ENCODE peak calls at places on chromosomes 6 and 20, in eight cellular contexts. K is sigmoid colon, C is tibial artery, N is GM13977, D is heart left ventricle, U is brain microvascular endothelial cell, R is A549, V is endothelial cell. W is an unnamed sample.

GRCh38 chr20:34639755-34640222 is 37.1 kb downstream of the PIGU start:
- DNase-seq in C (no peak), D (no peak), U (no peak), R (no peak), V (no peak), N (no peak), K (no peak), W (no peak)

GRCh38 chr20:25237610-25238318 is 10.1 kb upstream of the PYGB start:
- DNase-seq in D (no peak), V (no peak), K (peak), R (peak), N (no peak), U (peak), C (peak), W (no peak)

GRCh38 chr6:37134622-37135191 is 35.2 kb upstream of the PIM1 start:
- DNase-seq in D (no peak), K (peak), U (peak), V (no peak), N (no peak), C (peak), R (peak), W (no peak)

GRCh38 chr20:14510341-14510740 is 172.9 kb upstream of the FLRT3 start:
- DNase-seq in R (no peak), K (no peak), N (no peak), D (no peak), C (no peak), V (no peak), U (no peak), W (no peak)

GRCh38 chr6:42704251-42704936 is 18.0 kb downstream of the PRPH2 start:
- DNase-seq in K (peak), D (peak), V (no peak), U (peak), N (no peak), R (no peak), C (no peak), W (no peak)

GRCh38 chr6:25035451-25036435 is 100.0 kb upstream of the RIPOR2 start:
- DNase-seq in N (no peak), R (no peak), U (no peak), K (no peak), D (no peak), V (no peak), C (no peak), W (no peak)

GRCh38 chr6:139288496-139289040 is 3.2 kb downstream of the TXLNB start:
- DNase-seq in U (no peak), C (no peak), V (no peak), R (no peak), K (no peak), N (no peak), D (peak), W (no peak)

GRCh38 chr20:24955045-24955444 is 6.0 kb downstream of the CST7 start:
- DNase-seq in D (no peak), C (no peak), R (no peak), U (no peak), N (peak), V (no peak), K (peak), W (peak)

GRCh38 chr6:144581807-144582537 is 296.8 kb downstream of the UTRN start:
- DNase-seq in U (peak), V (peak), D (no peak), C (no peak), K (no peak), N (peak), R (peak), W (no peak)

GRCh38 chr6:168145747-168146596 is 67.0 kb upstream of the FRMD1 start:
- DNase-seq in N (no peak), K (peak), V (no peak), C (no peak), U (no peak), R (no peak), D (peak), W (no peak)

GRCh38 chr20:49935746-49936152 is 448 bp upstream of the RNF114 start:
- DNase-seq in N (no peak), V (no peak), R (no peak), K (no peak), D (no peak), C (no peak), U (no peak), W (no peak)

GRCh38 chr20:49941456-49941855 is 5.3 kb downstream of the RNF114 start:
- DNase-seq in R (no peak), D (no peak), N (no peak), U (no peak), V (no peak), C (no peak), K (peak), W (no peak)

GRCh38 chr20:49938173-49939163 is 2.3 kb downstream of the RNF114 start:
- DNase-seq in K (peak), V (no peak), U (peak), D (peak), C (peak), R (no peak), N (no peak), W (no peak)

GRCh38 chr20:49937023-49937929 is 1.1 kb downstream of the RNF114 start:
- DNase-seq in V (no peak), K (peak), R (no peak), N (no peak), D (no peak), U (no peak), C (no peak), W (peak)

GRCh38 chr20:49936153-49937022 is at the start of gene RNF114:
- DNase-seq in V (peak), D (peak), N (peak), C (peak), R (peak), U (peak), K (peak), W (peak)
- TF ChIP-seq CTCF in V (no peak), D (no peak), N (no peak), C (no peak), R (no peak), U (no peak), K (no peak), W (no peak)

DNA sequence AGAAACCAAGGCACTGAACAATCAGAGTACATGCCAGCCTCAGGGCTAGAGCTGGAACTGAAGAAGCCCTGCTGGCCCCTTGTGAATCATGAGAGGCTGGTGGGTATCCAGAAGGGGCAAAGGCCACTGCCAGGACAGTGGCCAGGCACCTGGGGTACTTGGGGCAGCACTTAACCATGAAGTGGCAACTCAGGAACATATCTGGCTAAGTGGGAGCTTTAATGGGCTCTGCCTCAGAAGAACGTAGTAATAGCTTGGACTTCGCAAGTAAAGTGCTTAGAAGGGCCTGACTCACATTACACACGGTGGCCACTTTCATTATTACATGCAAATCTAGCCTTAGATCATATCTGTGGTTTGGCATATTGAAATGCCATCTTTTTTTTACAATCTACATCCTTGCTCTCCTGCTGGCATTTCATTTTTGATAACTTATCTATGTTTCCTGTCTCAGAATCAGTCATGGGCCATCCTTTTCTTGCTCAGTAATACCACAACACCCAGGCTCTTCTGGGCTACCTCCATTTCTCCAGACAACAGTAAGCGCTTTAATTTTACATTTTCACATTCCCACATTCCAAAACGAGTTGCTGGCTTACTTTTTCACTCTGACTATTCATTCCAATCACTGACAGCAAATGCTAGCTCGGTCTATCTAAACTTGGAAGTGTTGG is 21.6 kb downstream of the NAPB start:
- DNase-seq in U (peak), V (no peak), R (peak), C (no peak), N (no peak), D (no peak), K (no peak), W (no peak)
- TF ChIP-seq CTCF in U (no peak), V (peak), R (no peak), C (no peak), N (no peak), D (no peak), K (no peak), W (no peak)

GRCh38 chr6:153062516-153062915 is 60.0 kb upstream of the MTRF1L start:
- DNase-seq in D (no peak), K (no peak), U (no peak), C (no peak), N (no peak), V (no peak), R (no peak), W (no peak)

GRCh38 chr6:153059311-153059710 is 56.8 kb upstream of the MTRF1L start:
- DNase-seq in U (no peak), K (no peak), C (no peak), R (no peak), D (no peak), V (no peak), N (no peak), W (no peak)

GRCh38 chr6:153058291-153058690 is 55.8 kb upstream of the MTRF1L start:
- DNase-seq in C (no peak), K (no peak), D (no peak), U (no peak), N (no peak), R (no peak), V (no peak), W (no peak)

GRCh38 chr6:153058909-153059308 is 56.4 kb upstream of the MTRF1L start:
- DNase-seq in C (no peak), R (no peak), D (no peak), U (no peak), K (no peak), N (no peak), V (no peak), W (no peak)

GRCh38 chr6:153059757-153060156 is 57.2 kb upstream of the MTRF1L start:
- DNase-seq in N (no peak), R (peak), C (no peak), V (no peak), U (no peak), D (no peak), K (no peak), W (no peak)
- TF ChIP-seq CTCF in N (peak), R (peak), C (no peak), V (no peak), U (peak), D (no peak), K (no peak), W (no peak)

GRCh38 chr6:45991189-45991588 is 24.5 kb downstream of the CLIC5 start:
- DNase-seq in U (no peak), R (no peak), D (no peak), K (no peak), C (no peak), N (no peak), V (no peak), W (no peak)
- TF ChIP-seq CTCF in U (peak), R (no peak), D (no peak), K (no peak), C (no peak), N (no peak), V (peak), W (no peak)

GRCh38 chr20:19074828-19075516 is 137.5 kb upstream of the SLC24A3 start:
- DNase-seq in V (no peak), D (peak), K (no peak), N (peak), R (no peak), U (no peak), C (no peak), W (peak)

GRCh38 chr20:19071902-19072498 is 140.4 kb upstream of the SLC24A3 start:
- DNase-seq in V (no peak), N (no peak), R (no peak), K (no peak), C (no peak), D (no peak), U (no peak), W (no peak)

GRCh38 chr20:19071442-19071717 is 141.1 kb upstream of the SLC24A3 start:
- DNase-seq in C (no peak), D (no peak), U (no peak), R (no peak), V (no peak), N (peak), K (no peak), W (no peak)

GRCh38 chr20:19072988-19073387 is 139.5 kb upstream of the SLC24A3 start:
- DNase-seq in D (no peak), R (no peak), U (no peak), K (no peak), V (no peak), C (no peak), N (no peak), W (no peak)

DNA sequence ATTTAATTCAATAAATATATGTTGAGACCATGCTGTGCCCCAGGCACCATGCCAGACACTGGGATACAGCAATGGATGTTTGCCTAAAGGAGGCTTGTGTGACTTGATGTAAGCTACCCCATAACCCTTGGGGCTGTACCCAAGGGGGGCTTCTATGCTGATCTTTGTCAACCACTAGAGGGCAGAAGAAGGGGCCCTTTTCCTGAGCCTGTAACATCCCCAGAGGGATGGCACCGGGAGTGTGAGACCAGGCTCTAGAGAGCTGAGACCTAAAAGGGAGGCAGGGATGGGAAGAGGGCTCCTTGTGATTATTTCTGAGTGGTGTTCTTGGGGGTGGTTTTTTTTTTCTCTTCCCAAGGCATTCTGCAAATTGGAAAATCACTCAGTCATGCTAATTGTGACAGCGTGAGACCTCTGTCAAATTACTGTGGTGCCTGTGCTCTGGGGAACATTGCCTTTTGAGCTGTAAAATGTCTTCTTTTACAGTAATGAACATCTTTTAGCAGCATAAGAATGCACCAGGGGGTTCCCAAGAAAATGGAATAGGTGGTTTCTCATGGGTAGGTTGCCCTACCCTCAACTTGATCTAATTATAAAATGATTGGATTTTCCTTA is 138.8 kb upstream of the SLC24A3 start:
- DNase-seq in D (no peak), N (no peak), U (no peak), R (no peak), V (no peak), C (no peak), K (no peak), W (no peak)
- TF ChIP-seq CTCF in D (no peak), N (peak), U (no peak), R (peak), V (peak), C (no peak), K (no peak), W (peak)

GRCh38 chr20:38215789-38216182 is 44.7 kb downstream of the KIAA1755 start:
- DNase-seq in V (no peak), D (no peak), C (no peak), U (no peak), K (no peak), R (no peak), N (no peak), W (no peak)

GRCh38 chr20:38214256-38214870 is 46.2 kb downstream of the KIAA1755 start:
- DNase-seq in C (no peak), K (peak), R (no peak), V (no peak), D (no peak), U (peak), N (no peak), W (no peak)

GRCh38 chr20:38216201-38216600 is 44.3 kb downstream of the KIAA1755 start:
- DNase-seq in C (no peak), U (no peak), R (no peak), N (no peak), K (peak), V (no peak), D (no peak), W (no peak)

GRCh38 chr20:38213607-38213940 is 47.0 kb downstream of the KIAA1755 start:
- DNase-seq in K (no peak), D (no peak), V (no peak), C (no peak), R (no peak), N (no peak), U (peak), W (no peak)

DNA sequence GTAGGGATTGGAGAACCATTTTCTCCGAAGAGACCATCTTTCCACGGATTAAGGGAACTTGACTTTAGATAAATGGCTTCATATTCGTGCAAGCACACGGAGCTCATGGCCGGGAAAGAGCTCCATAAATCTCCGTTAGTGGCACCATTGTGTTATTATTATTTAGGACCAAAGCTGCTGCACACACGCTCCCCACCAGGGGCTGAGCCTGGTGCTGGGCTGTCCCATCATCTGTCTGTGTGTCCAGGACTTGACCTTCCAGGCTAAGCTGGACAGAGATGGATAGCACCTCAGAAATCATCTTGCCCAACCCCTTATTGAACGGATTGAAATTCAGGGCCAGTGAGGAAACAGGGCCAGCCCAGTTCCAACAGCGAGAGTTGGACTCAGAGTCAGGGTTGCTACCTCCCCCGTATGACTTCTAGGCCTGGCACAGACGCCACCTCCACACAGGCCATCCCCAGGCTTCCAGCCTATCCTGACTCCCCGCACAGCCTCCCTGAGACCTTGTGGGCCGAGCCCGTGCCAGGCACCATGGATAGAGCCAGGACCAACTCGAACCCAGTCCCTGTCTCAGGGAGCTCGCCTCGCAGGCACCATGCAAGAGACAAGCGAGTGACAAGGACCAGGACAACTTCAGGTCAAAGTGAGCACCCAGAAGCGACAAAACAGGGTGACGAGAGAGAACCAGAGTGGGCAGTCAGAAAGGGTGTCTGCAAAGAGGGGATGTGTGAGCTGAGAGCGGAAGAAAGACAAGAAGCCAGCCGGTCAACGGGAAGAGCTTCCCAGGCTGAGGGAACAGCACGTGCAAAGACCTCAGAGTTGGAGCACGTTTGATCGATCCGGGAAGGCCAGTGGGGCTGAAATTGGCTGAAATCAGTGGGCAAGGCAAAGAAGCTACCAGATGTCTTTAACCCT is 45.4 kb downstream of the KIAA1755 start:
- DNase-seq in V (no peak), U (peak), K (peak), R (peak), N (no peak), C (no peak), D (no peak), W (no peak)
- TF ChIP-seq CTCF in V (peak), U (peak), K (no peak), R (no peak), N (no peak), C (no peak), D (no peak), W (no peak)

GRCh38 chr20:38104283-38104682 is 60.8 kb downstream of the TGM2 start:
- DNase-seq in C (no peak), N (no peak), K (no peak), R (no peak), D (no peak), U (no peak), V (no peak), W (no peak)

GRCh38 chr20:38109657-38110524 is 55.2 kb downstream of the TGM2 start:
- DNase-seq in R (peak), C (peak), N (no peak), V (no peak), K (peak), D (peak), U (peak), W (no peak)

GRCh38 chr20:38109025-38109541 is 56.0 kb downstream of the TGM2 start:
- DNase-seq in D (peak), C (peak), N (no peak), R (no peak), U (no peak), V (no peak), K (peak), W (no peak)

GRCh38 chr20:38108438-38109024 is 56.5 kb downstream of the TGM2 start:
- DNase-seq in N (no peak), K (peak), R (no peak), C (peak), D (peak), U (no peak), V (no peak), W (no peak)

DNA sequence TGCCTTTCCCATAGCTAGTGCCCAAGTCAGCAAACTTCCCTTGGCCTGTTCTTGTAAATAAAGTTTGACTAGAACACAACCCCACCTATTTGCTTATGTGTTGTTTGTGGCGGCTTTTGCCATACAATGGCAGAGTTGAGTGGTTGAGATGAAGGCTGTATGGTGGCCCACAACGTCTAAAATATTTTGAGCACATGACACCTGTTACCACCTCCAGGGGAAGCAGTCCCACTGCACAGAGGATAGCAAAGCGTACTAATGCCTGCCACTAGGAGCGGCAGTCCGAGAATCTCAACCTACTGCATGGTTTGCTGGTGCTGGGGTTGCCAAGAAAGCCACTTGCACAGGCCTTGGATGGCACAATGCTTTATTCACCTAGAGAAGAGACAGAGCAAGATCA is 58.6 kb downstream of the TGM2 start:
- DNase-seq in V (no peak), D (no peak), C (no peak), U (no peak), N (no peak), R (no peak), K (no peak), W (no peak)
- TF ChIP-seq CTCF in V (no peak), D (no peak), C (no peak), U (no peak), N (no peak), R (no peak), K (no peak), W (no peak)

GRCh38 chr6:81762132-81762531 is 9.7 kb upstream of the TENT5A start:
- DNase-seq in K (no peak), N (no peak), D (no peak), R (no peak), C (no peak), V (no peak), U (no peak), W (no peak)
- TF ChIP-seq CTCF in K (no peak), N (no peak), D (no peak), R (no peak), C (no peak), V (no peak), U (peak), W (no peak)

GRCh38 chr6:136031982-136032381 is 180.5 kb downstream of the PDE7B start:
- DNase-seq in V (peak), K (no peak), N (peak), C (no peak), R (peak), D (no peak), U (peak), W (no peak)
- TF ChIP-seq CTCF in V (peak), K (no peak), N (peak), C (peak), R (peak), D (peak), U (peak), W (peak)